ENCODE peak calls at places on chromosomes 5 and 9, in five cellular contexts. T is esophagus muscularis mucosa, Z is stomach, R is K562, K is breast epithelium. W is an unnamed sample.

GRCh38 chr5:149959406-149960236 is 937 bp upstream of the SLC26A2 start:
- DNase-seq in T (no peak), Z (no peak), R (peak), K (no peak), W (no peak)

GRCh38 chr9:120852240-120853018 is 9.7 kb upstream of the PSMD5 start:
- DNase-seq in T (no peak), Z (no peak), R (no peak), K (no peak), W (no peak)

GRCh38 chr9:83981126-83981871 is 694 bp downstream of the RMI1 start:
- DNase-seq in T (no peak), Z (peak), R (no peak), K (no peak), W (no peak)

GRCh38 chr9:20178197-20178596 is 389.4 kb upstream of the SLC24A2 start:
- DNase-seq in T (no peak), Z (no peak), R (no peak), K (no peak), W (no peak)

GRCh38 chr9:6034954-6035353 is 19.5 kb upstream of the RANBP6 start:
- DNase-seq in T (no peak), Z (no peak), R (no peak), K (no peak), W (no peak)

GRCh38 chr5:14299666-14300065 is 156.5 kb downstream of the TRIO start:
- DNase-seq in T (no peak), Z (no peak), R (no peak), K (no peak), W (no peak)

GRCh38 chr5:149063901-149064478 is 1.1 kb upstream of the SH3TC2 start:
- DNase-seq in T (peak), Z (no peak), R (no peak), K (no peak), W (no peak)

GRCh38 chr5:67268233-67269011 is 71.8 kb upstream of the CD180 start:
- DNase-seq in T (peak), Z (peak), R (no peak), K (peak), W (no peak)

GRCh38 chr5:99866740-99867139 is 668.4 kb upstream of the FAM174A start:
- DNase-seq in T (no peak), Z (no peak), R (no peak), K (no peak), W (no peak)

GRCh38 chr9:69303331-69303730 is 21.7 kb upstream of the ENTREP1 start:
- DNase-seq in T (no peak), Z (no peak), R (no peak), K (no peak), W (no peak)

GRCh38 chr5:67969631-67970030 is 245.9 kb upstream of the PIK3R1 start:
- DNase-seq in T (no peak), Z (no peak), R (no peak), K (no peak), W (no peak)

GRCh38 chr9:99103909-99104458 is 929 bp upstream of the TGFBR1 start:
- DNase-seq in T (no peak), Z (no peak), R (peak), K (no peak), W (no peak)

GRCh38 chr9:9950813-9951212 is 662.0 kb downstream of the PTPRD start:
- DNase-seq in T (no peak), Z (no peak), R (no peak), K (no peak), W (no peak)

GRCh38 chr9:125843646-125844045 is 96.5 kb downstream of the PBX3 start:
- DNase-seq in T (no peak), Z (no peak), R (no peak), K (no peak), W (no peak)

GRCh38 chr9:111598730-111599091 is 736 bp downstream of the PTGR1 start:
- DNase-seq in T (no peak), Z (peak), R (no peak), K (no peak), W (no peak)

GRCh38 chr5:140196406-140196805 is 21.4 kb downstream of the CYSTM1 start:
- DNase-seq in T (no peak), Z (no peak), R (no peak), K (no peak), W (no peak)

DNA sequence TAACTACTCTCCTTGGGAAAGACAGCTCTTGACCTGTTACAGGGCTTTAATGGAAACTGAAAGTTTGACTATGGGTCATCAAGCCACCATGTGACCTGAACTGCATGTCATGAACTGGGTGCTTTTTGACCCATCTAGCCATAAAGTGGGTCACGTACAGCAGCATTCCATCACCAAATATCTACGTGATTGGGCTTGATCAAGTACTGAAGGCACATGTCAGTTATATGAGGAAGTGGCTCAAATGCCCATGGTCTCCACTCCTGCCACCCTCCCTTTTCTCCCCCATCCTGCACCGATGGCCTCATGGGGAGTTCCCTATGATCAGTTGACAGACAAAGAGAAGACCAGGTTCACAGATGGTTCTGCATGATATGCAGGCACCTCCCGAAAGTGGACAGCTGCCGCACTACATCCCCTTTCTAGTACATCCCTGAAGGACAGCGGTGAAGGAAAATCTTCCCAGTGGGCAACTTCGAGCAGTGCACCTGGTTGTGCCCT is 7.3 kb upstream of the FCN1 start:
- DNase-seq in T (no peak), Z (no peak), R (no peak), K (peak), W (no peak)
- TF ChIP-seq POLR2AphosphoS5 in T (no peak), Z (no peak), R (no peak), K (no peak), W (no peak)

DNA sequence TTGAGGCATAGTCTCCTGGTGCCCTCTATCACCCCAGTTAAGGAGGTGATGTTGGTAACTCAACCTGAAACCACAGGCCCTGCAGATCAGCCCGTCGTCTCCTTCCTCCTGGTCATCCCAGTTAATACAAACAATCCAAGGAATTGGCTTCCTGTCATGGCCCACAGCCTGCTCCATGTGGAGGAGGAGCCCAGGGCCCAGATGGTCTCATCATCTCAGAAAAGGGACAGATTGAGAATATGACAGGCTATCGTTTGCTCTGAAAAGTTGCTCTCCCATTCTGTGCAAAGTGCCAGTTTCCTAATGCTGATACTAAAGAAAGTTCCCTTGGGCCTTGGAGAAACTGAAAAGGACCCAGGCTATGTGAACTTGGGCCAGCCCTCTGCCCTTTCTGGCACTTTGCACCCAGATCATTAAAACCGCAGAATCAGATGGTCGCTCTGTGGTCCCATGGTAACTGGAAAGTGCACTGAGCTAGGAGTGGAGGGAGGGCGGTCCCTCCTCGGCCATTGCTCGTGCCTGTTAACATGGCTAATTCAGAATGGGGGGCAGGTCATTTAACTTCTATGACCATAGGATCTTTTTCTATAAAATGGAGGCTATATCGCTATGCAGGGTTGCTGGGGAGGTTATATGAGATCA is 685 bp upstream of the SPAAR start:
- DNase-seq in T (no peak), Z (no peak), R (no peak), K (no peak), W (no peak)
- H3K4me3 ChIP-seq in T (peak), Z (no peak), R (no peak), K (peak), W (peak)

DNA sequence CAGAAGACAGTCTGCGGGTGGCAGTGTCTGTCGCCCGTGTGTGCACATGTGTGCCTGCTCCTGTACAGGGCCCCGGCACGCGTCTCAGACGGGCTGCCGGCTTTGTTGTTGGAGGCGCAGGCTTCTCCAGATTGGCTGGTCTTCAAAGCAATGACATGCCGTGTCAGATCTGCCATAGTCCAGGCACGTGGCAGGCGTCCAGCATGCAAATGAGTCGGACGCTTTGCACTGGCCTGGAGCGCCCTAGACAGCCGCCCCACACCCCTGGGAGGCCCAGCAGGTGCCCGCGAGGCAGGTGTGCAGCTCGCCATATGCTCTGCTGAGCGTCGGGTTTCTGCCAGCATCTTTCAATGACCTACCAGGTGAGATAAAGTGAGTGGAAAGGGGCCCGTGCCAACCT is 71.5 kb downstream of the GADD45G start:
- DNase-seq in T (no peak), Z (peak), R (no peak), K (peak), W (no peak)
- H3K27ac ChIP-seq in T (no peak), Z (no peak), R (no peak), K (no peak), W (no peak)

DNA sequence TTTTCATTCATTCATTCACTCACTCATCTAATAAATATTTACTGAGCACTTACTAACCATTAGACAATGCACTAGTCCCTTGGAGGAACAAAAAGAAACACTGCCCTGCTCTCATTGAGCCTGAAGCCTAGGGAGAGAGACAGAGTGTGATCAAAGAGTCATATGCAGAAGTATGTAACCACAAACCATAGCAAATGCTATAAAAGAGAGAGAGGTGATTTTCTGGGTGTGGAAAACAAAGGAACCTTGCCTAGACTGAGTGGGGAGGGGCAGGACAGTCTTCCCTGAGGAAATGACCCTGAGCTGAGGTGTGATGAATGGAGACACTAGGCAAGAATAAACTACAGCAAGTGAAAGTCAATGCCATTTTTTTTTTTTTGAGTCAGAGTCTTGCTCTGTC is 10.8 kb upstream of the ADRA1B start:
- DNase-seq in T (no peak), Z (no peak), R (no peak), K (no peak), W (no peak)
- TF ChIP-seq POLR2AphosphoS5 in T (no peak), Z (no peak), R (no peak), K (no peak), W (no peak)

GRCh38 chr9:37032713-37033112 is 1.4 kb downstream of the PAX5 start:
- DNase-seq in T (no peak), Z (no peak), R (no peak), K (no peak), W (no peak)
- H3K4me3 ChIP-seq in T (no peak), Z (no peak), R (no peak), K (no peak), W (no peak)

DNA sequence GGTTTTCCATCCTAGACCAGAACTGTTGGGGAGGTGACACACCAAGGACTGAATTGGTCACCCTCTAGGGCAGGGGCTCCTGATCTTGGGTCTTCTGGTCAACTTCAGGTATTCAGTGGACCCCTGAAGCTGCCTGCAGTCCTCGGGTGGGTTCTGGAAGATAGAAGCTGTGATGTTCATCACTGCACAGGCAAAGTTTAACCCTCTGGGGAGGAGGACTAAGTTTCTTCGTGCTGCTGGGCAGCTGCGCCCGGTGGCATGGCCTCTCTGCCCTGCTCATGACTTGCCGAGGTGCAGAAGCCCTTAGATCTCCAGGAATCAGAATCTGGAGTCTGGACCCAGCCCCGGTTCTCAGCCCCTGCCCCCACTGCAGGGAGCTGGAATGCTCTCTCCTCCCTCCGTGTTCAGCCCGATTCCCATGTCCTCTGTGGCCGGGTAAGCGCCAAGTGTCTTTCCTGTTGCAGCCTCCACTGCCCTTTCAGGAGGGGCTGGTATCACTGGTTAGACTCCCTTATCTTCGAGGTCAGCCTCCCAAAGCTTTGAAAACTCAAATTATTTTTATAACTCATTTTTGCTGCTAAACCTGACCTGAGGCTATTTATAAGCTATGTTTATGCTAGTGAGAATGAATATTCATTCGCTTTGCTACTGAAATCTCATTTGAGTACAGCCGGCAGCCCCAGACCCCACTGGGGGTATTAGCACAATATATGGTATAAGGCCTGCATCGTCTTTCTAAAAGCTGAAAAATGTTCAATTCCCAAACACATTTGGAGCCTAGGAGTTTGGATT is 1.7 kb downstream of the LAMC3 start:
- DNase-seq in T (no peak), Z (no peak), R (peak), K (no peak), W (no peak)
- H3K27ac ChIP-seq in T (no peak), Z (no peak), R (no peak), K (no peak), W (no peak)

GRCh38 chr9:70589571-70590263 is 175.3 kb upstream of the KLF9 start:
- DNase-seq in T (no peak), Z (no peak), R (no peak), K (no peak), W (no peak)
- TF ChIP-seq POLR2AphosphoS5 in T (peak), Z (peak), R (no peak), K (peak), W (no peak)

W was measured in SK-N-MC.